ENCODE peak calls at places on chromosomes 3 and 15, in eight cellular contexts. One of them, this sample, is unnamed.

GRCh38 chr15:92157666-92158298 is 235.9 kb upstream of the ST8SIA2 start:
- DNase-seq in esophagus squamous epithelium: no peak
- DNase-seq in cardiac muscle cell: no peak
- DNase-seq in stimulated activated CD4-positive, alpha-beta T cell treated with anti-CD3 and anti-CD28 coated beads, Interleukin-4, amount 100 ng/mL, for 4 hours: no peak
- DNase-seq in activated effector memory CD4-positive, alpha-beta T cell treated with Interleukin-2 at 50 U/mL for 16 hours: no peak
- DNase-seq in AG09309: no peak
- DNase-seq in cardiac fibroblast: no peak
- DNase-seq in neural crest cell: no peak
- DNase-seq in this sample: no peak

GRCh38 chr3:139052802-139053600 is 8.3 kb upstream of the PRR23C start:
- DNase-seq in esophagus squamous epithelium: no peak
- DNase-seq in cardiac muscle cell: no peak
- DNase-seq in stimulated activated CD4-positive, alpha-beta T cell treated with anti-CD3 and anti-CD28 coated beads, Interleukin-4, amount 100 ng/mL, for 4 hours: no peak
- DNase-seq in activated effector memory CD4-positive, alpha-beta T cell treated with Interleukin-2 at 50 U/mL for 16 hours: no peak
- DNase-seq in AG09309: no peak
- DNase-seq in cardiac fibroblast: no peak
- DNase-seq in neural crest cell: no peak
- DNase-seq in this sample: no peak

GRCh38 chr3:88003115-88003755 is 55.6 kb downstream of the CGGBP1 start:
- DNase-seq in esophagus squamous epithelium: no peak
- DNase-seq in cardiac muscle cell: peak
- DNase-seq in stimulated activated CD4-positive, alpha-beta T cell treated with anti-CD3 and anti-CD28 coated beads, Interleukin-4, amount 100 ng/mL, for 4 hours: no peak
- DNase-seq in activated effector memory CD4-positive, alpha-beta T cell treated with Interleukin-2 at 50 U/mL for 16 hours: no peak
- DNase-seq in AG09309: no peak
- DNase-seq in cardiac fibroblast: peak
- DNase-seq in neural crest cell: peak
- DNase-seq in this sample: no peak

GRCh38 chr3:82208002-82208710 is 446.7 kb upstream of the GBE1 start:
- DNase-seq in esophagus squamous epithelium: no peak
- DNase-seq in cardiac muscle cell: no peak
- DNase-seq in stimulated activated CD4-positive, alpha-beta T cell treated with anti-CD3 and anti-CD28 coated beads, Interleukin-4, amount 100 ng/mL, for 4 hours: no peak
- DNase-seq in activated effector memory CD4-positive, alpha-beta T cell treated with Interleukin-2 at 50 U/mL for 16 hours: no peak
- DNase-seq in AG09309: no peak
- DNase-seq in cardiac fibroblast: no peak
- DNase-seq in neural crest cell: no peak
- DNase-seq in this sample: peak

GRCh38 chr15:69823223-69823907 is 274.4 kb downstream of the TLE3 start:
- DNase-seq in esophagus squamous epithelium: no peak
- DNase-seq in cardiac muscle cell: no peak
- DNase-seq in stimulated activated CD4-positive, alpha-beta T cell treated with anti-CD3 and anti-CD28 coated beads, Interleukin-4, amount 100 ng/mL, for 4 hours: no peak
- DNase-seq in activated effector memory CD4-positive, alpha-beta T cell treated with Interleukin-2 at 50 U/mL for 16 hours: no peak
- DNase-seq in AG09309: no peak
- DNase-seq in cardiac fibroblast: no peak
- DNase-seq in neural crest cell: no peak
- DNase-seq in this sample: no peak

GRCh38 chr3:72722930-72723726 is 125.1 kb downstream of the SHQ1 start:
- DNase-seq in esophagus squamous epithelium: no peak
- DNase-seq in cardiac muscle cell: peak
- DNase-seq in stimulated activated CD4-positive, alpha-beta T cell treated with anti-CD3 and anti-CD28 coated beads, Interleukin-4, amount 100 ng/mL, for 4 hours: no peak
- DNase-seq in activated effector memory CD4-positive, alpha-beta T cell treated with Interleukin-2 at 50 U/mL for 16 hours: no peak
- DNase-seq in AG09309: peak
- DNase-seq in cardiac fibroblast: peak
- DNase-seq in neural crest cell: no peak
- DNase-seq in this sample: peak

GRCh38 chr3:38548154-38548931 is 52.2 kb downstream of the EXOG start:
- DNase-seq in esophagus squamous epithelium: no peak
- DNase-seq in cardiac muscle cell: no peak
- DNase-seq in stimulated activated CD4-positive, alpha-beta T cell treated with anti-CD3 and anti-CD28 coated beads, Interleukin-4, amount 100 ng/mL, for 4 hours: no peak
- DNase-seq in activated effector memory CD4-positive, alpha-beta T cell treated with Interleukin-2 at 50 U/mL for 16 hours: no peak
- DNase-seq in AG09309: no peak
- DNase-seq in cardiac fibroblast: no peak
- DNase-seq in neural crest cell: no peak
- DNase-seq in this sample: no peak

GRCh38 chr3:190444576-190445145 is 5.0 kb downstream of the TMEM207 start:
- DNase-seq in esophagus squamous epithelium: no peak
- DNase-seq in cardiac muscle cell: no peak
- DNase-seq in stimulated activated CD4-positive, alpha-beta T cell treated with anti-CD3 and anti-CD28 coated beads, Interleukin-4, amount 100 ng/mL, for 4 hours: no peak
- DNase-seq in activated effector memory CD4-positive, alpha-beta T cell treated with Interleukin-2 at 50 U/mL for 16 hours: no peak
- DNase-seq in AG09309: no peak
- DNase-seq in cardiac fibroblast: no peak
- DNase-seq in neural crest cell: no peak
- DNase-seq in this sample: no peak

GRCh38 chr3:136578290-136578689 is 173.9 kb downstream of the STAG1 start:
- DNase-seq in esophagus squamous epithelium: no peak
- DNase-seq in cardiac muscle cell: no peak
- DNase-seq in stimulated activated CD4-positive, alpha-beta T cell treated with anti-CD3 and anti-CD28 coated beads, Interleukin-4, amount 100 ng/mL, for 4 hours: no peak
- DNase-seq in activated effector memory CD4-positive, alpha-beta T cell treated with Interleukin-2 at 50 U/mL for 16 hours: no peak
- DNase-seq in AG09309: no peak
- DNase-seq in cardiac fibroblast: no peak
- DNase-seq in neural crest cell: no peak
- DNase-seq in this sample: no peak

GRCh38 chr3:148880681-148881080 is 15.6 kb downstream of the CPA3 start:
- DNase-seq in esophagus squamous epithelium: no peak
- DNase-seq in cardiac muscle cell: no peak
- DNase-seq in stimulated activated CD4-positive, alpha-beta T cell treated with anti-CD3 and anti-CD28 coated beads, Interleukin-4, amount 100 ng/mL, for 4 hours: no peak
- DNase-seq in activated effector memory CD4-positive, alpha-beta T cell treated with Interleukin-2 at 50 U/mL for 16 hours: no peak
- DNase-seq in AG09309: no peak
- DNase-seq in cardiac fibroblast: no peak
- DNase-seq in neural crest cell: no peak
- DNase-seq in this sample: no peak

GRCh38 chr3:27978440-27978839 is 256.3 kb upstream of the EOMES start:
- DNase-seq in esophagus squamous epithelium: no peak
- DNase-seq in cardiac muscle cell: no peak
- DNase-seq in stimulated activated CD4-positive, alpha-beta T cell treated with anti-CD3 and anti-CD28 coated beads, Interleukin-4, amount 100 ng/mL, for 4 hours: no peak
- DNase-seq in activated effector memory CD4-positive, alpha-beta T cell treated with Interleukin-2 at 50 U/mL for 16 hours: no peak
- DNase-seq in AG09309: no peak
- DNase-seq in cardiac fibroblast: no peak
- DNase-seq in neural crest cell: no peak
- DNase-seq in this sample: no peak

GRCh38 chr3:16516695-16517481 is 3.4 kb upstream of the RFTN1 start:
- DNase-seq in esophagus squamous epithelium: no peak
- DNase-seq in cardiac muscle cell: peak
- DNase-seq in stimulated activated CD4-positive, alpha-beta T cell treated with anti-CD3 and anti-CD28 coated beads, Interleukin-4, amount 100 ng/mL, for 4 hours: no peak
- DNase-seq in activated effector memory CD4-positive, alpha-beta T cell treated with Interleukin-2 at 50 U/mL for 16 hours: no peak
- DNase-seq in AG09309: no peak
- DNase-seq in cardiac fibroblast: peak
- DNase-seq in neural crest cell: no peak
- DNase-seq in this sample: peak

GRCh38 chr15:25501828-25502446 is 63.1 kb upstream of the UBE3A start:
- DNase-seq in esophagus squamous epithelium: no peak
- DNase-seq in cardiac muscle cell: peak
- DNase-seq in stimulated activated CD4-positive, alpha-beta T cell treated with anti-CD3 and anti-CD28 coated beads, Interleukin-4, amount 100 ng/mL, for 4 hours: no peak
- DNase-seq in activated effector memory CD4-positive, alpha-beta T cell treated with Interleukin-2 at 50 U/mL for 16 hours: no peak
- DNase-seq in AG09309: peak
- DNase-seq in cardiac fibroblast: peak
- DNase-seq in neural crest cell: no peak
- DNase-seq in this sample: no peak

GRCh38 chr3:124131158-124132115 is 139.5 kb upstream of the ROPN1 start:
- DNase-seq in esophagus squamous epithelium: no peak
- DNase-seq in cardiac muscle cell: no peak
- DNase-seq in stimulated activated CD4-positive, alpha-beta T cell treated with anti-CD3 and anti-CD28 coated beads, Interleukin-4, amount 100 ng/mL, for 4 hours: no peak
- DNase-seq in activated effector memory CD4-positive, alpha-beta T cell treated with Interleukin-2 at 50 U/mL for 16 hours: no peak
- DNase-seq in AG09309: no peak
- DNase-seq in cardiac fibroblast: no peak
- DNase-seq in neural crest cell: no peak
- DNase-seq in this sample: no peak

GRCh38 chr3:70737656-70738309 is 425.3 kb upstream of the MDFIC2 start:
- DNase-seq in esophagus squamous epithelium: no peak
- DNase-seq in cardiac muscle cell: peak
- DNase-seq in stimulated activated CD4-positive, alpha-beta T cell treated with anti-CD3 and anti-CD28 coated beads, Interleukin-4, amount 100 ng/mL, for 4 hours: no peak
- DNase-seq in activated effector memory CD4-positive, alpha-beta T cell treated with Interleukin-2 at 50 U/mL for 16 hours: no peak
- DNase-seq in AG09309: no peak
- DNase-seq in cardiac fibroblast: no peak
- DNase-seq in neural crest cell: no peak
- DNase-seq in this sample: no peak

GRCh38 chr3:14274999-14275961 is 96.7 kb downstream of the LSM3 start:
- DNase-seq in esophagus squamous epithelium: no peak
- DNase-seq in cardiac muscle cell: peak
- DNase-seq in stimulated activated CD4-positive, alpha-beta T cell treated with anti-CD3 and anti-CD28 coated beads, Interleukin-4, amount 100 ng/mL, for 4 hours: no peak
- DNase-seq in activated effector memory CD4-positive, alpha-beta T cell treated with Interleukin-2 at 50 U/mL for 16 hours: no peak
- DNase-seq in AG09309: no peak
- DNase-seq in cardiac fibroblast: peak
- DNase-seq in neural crest cell: no peak
- DNase-seq in this sample: no peak

GRCh38 chr3:129336093-129336706 is 57.5 kb downstream of the HMCES start:
- DNase-seq in esophagus squamous epithelium: no peak
- DNase-seq in cardiac muscle cell: no peak
- DNase-seq in stimulated activated CD4-positive, alpha-beta T cell treated with anti-CD3 and anti-CD28 coated beads, Interleukin-4, amount 100 ng/mL, for 4 hours: no peak
- DNase-seq in activated effector memory CD4-positive, alpha-beta T cell treated with Interleukin-2 at 50 U/mL for 16 hours: no peak
- DNase-seq in AG09309: no peak
- DNase-seq in cardiac fibroblast: no peak
- DNase-seq in neural crest cell: no peak
- DNase-seq in this sample: no peak

GRCh38 chr15:63048115-63048985 is 5.8 kb downstream of the TPM1 start:
- DNase-seq in esophagus squamous epithelium: peak
- DNase-seq in cardiac muscle cell: peak
- DNase-seq in stimulated activated CD4-positive, alpha-beta T cell treated with anti-CD3 and anti-CD28 coated beads, Interleukin-4, amount 100 ng/mL, for 4 hours: peak
- DNase-seq in activated effector memory CD4-positive, alpha-beta T cell treated with Interleukin-2 at 50 U/mL for 16 hours: peak
- DNase-seq in AG09309: peak
- DNase-seq in cardiac fibroblast: peak
- DNase-seq in neural crest cell: peak
- DNase-seq in this sample: peak

This sample was measured in retinal pigment epithelial cell.